ENCODE peak calls at places on chromosomes 2 and 18, in six cellular contexts. One of them, this sample, is unnamed.

GRCh38 chr2:14297340-14297739 is 335.2 kb upstream of the LRATD1 start:
- ATAC-seq in A549: no peak
- ATAC-seq in upper lobe of left lung: no peak
- ATAC-seq in K562: no peak
- ATAC-seq in GM12878: no peak
- ATAC-seq in HepG2: no peak
- ATAC-seq in this sample: no peak

GRCh38 chr18:25001803-25002202 is 350.2 kb downstream of the ZNF521 start:
- ATAC-seq in A549: no peak
- ATAC-seq in upper lobe of left lung: no peak
- ATAC-seq in K562: no peak
- ATAC-seq in GM12878: no peak
- ATAC-seq in HepG2: no peak
- ATAC-seq in this sample: no peak

GRCh38 chr2:159133795-159134194 is 152.7 kb downstream of the WDSUB1 start:
- ATAC-seq in A549: no peak
- ATAC-seq in upper lobe of left lung: no peak
- ATAC-seq in K562: no peak
- ATAC-seq in GM12878: peak; percentile 40
- ATAC-seq in HepG2: no peak
- ATAC-seq in this sample: no peak

GRCh38 chr2:42878581-42878980 is 86.2 kb upstream of the HAAO start:
- ATAC-seq in A549: no peak
- ATAC-seq in upper lobe of left lung: no peak
- ATAC-seq in K562: no peak
- ATAC-seq in GM12878: peak; percentile 31
- ATAC-seq in HepG2: no peak
- ATAC-seq in this sample: no peak

GRCh38 chr18:2917255-2918047 is 70.6 kb downstream of the EMILIN2 start:
- ATAC-seq in A549: no peak
- ATAC-seq in upper lobe of left lung: no peak
- ATAC-seq in K562: no peak
- ATAC-seq in GM12878: peak; percentile 68
- ATAC-seq in HepG2: no peak
- ATAC-seq in this sample: no peak

GRCh38 chr2:237388036-237388435 is 25.9 kb downstream of the COL6A3 start:
- ATAC-seq in A549: no peak
- ATAC-seq in upper lobe of left lung: no peak
- ATAC-seq in K562: no peak
- ATAC-seq in GM12878: no peak
- ATAC-seq in HepG2: no peak
- ATAC-seq in this sample: no peak

GRCh38 chr18:61531891-61532290 is 198.7 kb downstream of the CDH20 start:
- ATAC-seq in A549: no peak
- ATAC-seq in upper lobe of left lung: no peak
- ATAC-seq in K562: no peak
- ATAC-seq in GM12878: no peak
- ATAC-seq in HepG2: no peak
- ATAC-seq in this sample: no peak

GRCh38 chr2:237290249-237290648 is 123.7 kb downstream of the COL6A3 start:
- ATAC-seq in A549: peak; percentile 17
- ATAC-seq in upper lobe of left lung: peak; percentile 92
- ATAC-seq in K562: no peak
- ATAC-seq in GM12878: no peak
- ATAC-seq in HepG2: no peak
- ATAC-seq in this sample: peak; percentile 85

GRCh38 chr2:46148369-46148736 is 148.9 kb upstream of the EPAS1 start:
- ATAC-seq in A549: no peak
- ATAC-seq in upper lobe of left lung: no peak
- ATAC-seq in K562: no peak
- ATAC-seq in GM12878: no peak
- ATAC-seq in HepG2: no peak
- ATAC-seq in this sample: no peak
- TF ChIP-seq EP300 in A549: no peak
- TF ChIP-seq EP300 in upper lobe of left lung: no peak
- TF ChIP-seq EP300 in K562: no peak
- TF ChIP-seq EP300 in GM12878: no peak
- TF ChIP-seq EP300 in HepG2: no peak
- TF ChIP-seq EP300 in this sample: no peak

GRCh38 chr2:56589194-56589593 is 405.4 kb downstream of the CCDC85A start:
- ATAC-seq in A549: no peak
- ATAC-seq in upper lobe of left lung: no peak
- ATAC-seq in K562: no peak
- ATAC-seq in GM12878: no peak
- ATAC-seq in HepG2: no peak
- ATAC-seq in this sample: no peak
- TF ChIP-seq EP300 in A549: no peak
- TF ChIP-seq EP300 in upper lobe of left lung: no peak
- TF ChIP-seq EP300 in K562: no peak
- TF ChIP-seq EP300 in GM12878: no peak
- TF ChIP-seq EP300 in HepG2: no peak
- TF ChIP-seq EP300 in this sample: no peak

GRCh38 chr18:48621240-48621639 is 82.4 kb downstream of the CTIF start:
- ATAC-seq in A549: peak; percentile 73
- ATAC-seq in upper lobe of left lung: no peak
- ATAC-seq in K562: no peak
- ATAC-seq in GM12878: no peak
- ATAC-seq in HepG2: no peak
- ATAC-seq in this sample: no peak

GRCh38 chr18:48622911-48623431 is 84.1 kb downstream of the CTIF start:
- ATAC-seq in A549: peak; percentile 64
- ATAC-seq in upper lobe of left lung: no peak
- ATAC-seq in K562: no peak
- ATAC-seq in GM12878: peak; percentile 57
- ATAC-seq in HepG2: no peak
- ATAC-seq in this sample: peak; percentile 41

GRCh38 chr18:48627216-48627615 is 88.4 kb downstream of the CTIF start:
- ATAC-seq in A549: no peak
- ATAC-seq in upper lobe of left lung: no peak
- ATAC-seq in K562: no peak
- ATAC-seq in GM12878: no peak
- ATAC-seq in HepG2: no peak
- ATAC-seq in this sample: no peak

GRCh38 chr18:48621815-48622555 is 83.2 kb downstream of the CTIF start:
- ATAC-seq in A549: peak; percentile 8
- ATAC-seq in upper lobe of left lung: no peak
- ATAC-seq in K562: no peak
- ATAC-seq in GM12878: no peak
- ATAC-seq in HepG2: no peak
- ATAC-seq in this sample: no peak

GRCh38 chr18:48623468-48624220 is 84.8 kb downstream of the CTIF start:
- ATAC-seq in A549: peak; percentile 69
- ATAC-seq in upper lobe of left lung: peak; percentile 75
- ATAC-seq in K562: no peak
- ATAC-seq in GM12878: no peak
- ATAC-seq in HepG2: no peak
- ATAC-seq in this sample: peak; percentile 66
- TF ChIP-seq EP300 in A549: peak; percentile 47
- TF ChIP-seq EP300 in upper lobe of left lung: no peak
- TF ChIP-seq EP300 in K562: no peak
- TF ChIP-seq EP300 in GM12878: no peak
- TF ChIP-seq EP300 in HepG2: no peak
- TF ChIP-seq EP300 in this sample: no peak

GRCh38 chr2:141464995-141465394 is 665.8 kb downstream of the LRP1B start:
- ATAC-seq in A549: no peak
- ATAC-seq in upper lobe of left lung: no peak
- ATAC-seq in K562: no peak
- ATAC-seq in GM12878: no peak
- ATAC-seq in HepG2: no peak
- ATAC-seq in this sample: no peak
- TF ChIP-seq EP300 in A549: no peak
- TF ChIP-seq EP300 in upper lobe of left lung: no peak
- TF ChIP-seq EP300 in K562: no peak
- TF ChIP-seq EP300 in GM12878: no peak
- TF ChIP-seq EP300 in HepG2: no peak
- TF ChIP-seq EP300 in this sample: no peak

GRCh38 chr2:1614564-1614963 is 129.8 kb downstream of the PXDN start:
- ATAC-seq in A549: no peak
- ATAC-seq in upper lobe of left lung: no peak
- ATAC-seq in K562: no peak
- ATAC-seq in GM12878: no peak
- ATAC-seq in HepG2: no peak
- ATAC-seq in this sample: no peak
- TF ChIP-seq EP300 in A549: no peak
- TF ChIP-seq EP300 in upper lobe of left lung: no peak
- TF ChIP-seq EP300 in K562: no peak
- TF ChIP-seq EP300 in GM12878: no peak
- TF ChIP-seq EP300 in HepG2: no peak
- TF ChIP-seq EP300 in this sample: no peak

DNA sequence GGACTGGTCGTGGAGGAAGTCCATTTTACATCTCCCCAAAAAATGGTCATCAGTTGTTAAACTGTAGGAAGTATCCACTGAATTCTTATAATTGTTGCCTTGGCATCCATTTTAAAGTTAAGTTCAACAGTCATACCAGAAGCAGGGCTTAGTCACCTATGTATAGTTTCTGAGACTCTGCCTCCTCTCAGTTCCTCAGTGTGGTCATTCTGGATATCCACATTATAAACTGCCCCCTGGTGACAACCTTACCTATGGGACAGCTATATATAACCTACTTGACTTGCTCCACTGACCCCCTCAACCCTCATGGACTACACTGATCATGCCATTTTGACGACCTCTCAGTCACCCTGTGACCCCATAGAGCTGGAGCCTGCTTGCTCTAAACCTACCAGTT is 617.0 kb downstream of the LRP1B start:
- ATAC-seq in A549: no peak
- ATAC-seq in upper lobe of left lung: no peak
- ATAC-seq in K562: no peak
- ATAC-seq in GM12878: peak; percentile 99
- ATAC-seq in HepG2: no peak
- ATAC-seq in this sample: no peak
- TF ChIP-seq EP300 in A549: no peak
- TF ChIP-seq EP300 in upper lobe of left lung: no peak
- TF ChIP-seq EP300 in K562: no peak
- TF ChIP-seq EP300 in GM12878: peak; percentile 82
- TF ChIP-seq EP300 in HepG2: no peak
- TF ChIP-seq EP300 in this sample: no peak

DNA sequence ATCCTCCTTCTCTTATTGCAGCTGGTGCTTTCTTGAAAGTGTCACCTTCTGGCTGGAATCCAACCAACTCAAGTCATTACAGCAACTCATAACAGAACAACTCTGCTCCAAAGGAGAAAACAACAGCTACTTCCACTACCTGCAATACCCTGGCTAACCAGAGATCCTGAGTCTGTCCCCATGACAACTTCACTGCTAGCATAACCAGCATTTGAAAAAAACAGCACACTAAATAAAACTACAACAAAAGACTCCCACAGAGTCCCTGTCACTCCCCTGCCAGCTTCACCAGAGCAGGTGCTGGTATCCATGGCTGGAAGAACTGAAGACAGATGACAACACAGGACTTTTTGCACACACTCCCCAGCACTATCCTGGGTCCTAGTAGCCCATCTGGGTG is 834.1 kb upstream of the DDX18 start:
- ATAC-seq in A549: no peak
- ATAC-seq in upper lobe of left lung: no peak
- ATAC-seq in K562: no peak
- ATAC-seq in GM12878: no peak
- ATAC-seq in HepG2: no peak
- ATAC-seq in this sample: no peak
- TF ChIP-seq EP300 in A549: no peak
- TF ChIP-seq EP300 in upper lobe of left lung: no peak
- TF ChIP-seq EP300 in K562: no peak
- TF ChIP-seq EP300 in GM12878: no peak
- TF ChIP-seq EP300 in HepG2: no peak
- TF ChIP-seq EP300 in this sample: no peak

GRCh38 chr2:143740431-143740830 is 611.2 kb downstream of the ARHGAP15 start:
- ATAC-seq in A549: no peak
- ATAC-seq in upper lobe of left lung: no peak
- ATAC-seq in K562: no peak
- ATAC-seq in GM12878: no peak
- ATAC-seq in HepG2: no peak
- ATAC-seq in this sample: no peak

GRCh38 chr2:143742631-143743030 is 613.4 kb downstream of the ARHGAP15 start:
- ATAC-seq in A549: no peak
- ATAC-seq in upper lobe of left lung: no peak
- ATAC-seq in K562: peak; percentile 36
- ATAC-seq in GM12878: no peak
- ATAC-seq in HepG2: no peak
- ATAC-seq in this sample: no peak

DNA sequence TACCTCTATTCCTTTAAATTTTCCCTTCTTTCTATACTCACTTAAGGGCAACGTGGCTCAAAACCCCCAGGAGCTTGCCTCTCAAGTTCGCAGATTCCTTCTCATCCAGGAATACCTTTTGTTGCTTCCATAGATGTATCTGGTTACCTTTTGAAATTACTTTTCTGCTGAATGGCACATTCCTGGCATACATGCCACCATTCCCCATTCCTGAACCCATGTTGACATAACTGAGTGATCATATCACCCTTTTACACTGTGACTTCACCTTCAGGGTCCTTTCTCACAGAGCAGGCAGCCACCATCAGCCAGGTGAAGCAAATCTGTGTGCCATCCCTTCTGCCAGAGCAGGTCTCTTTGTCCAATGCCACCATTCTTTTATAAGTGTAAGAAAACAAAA is 615.8 kb downstream of the ARHGAP15 start:
- ATAC-seq in A549: no peak
- ATAC-seq in upper lobe of left lung: no peak
- ATAC-seq in K562: no peak
- ATAC-seq in GM12878: no peak
- ATAC-seq in HepG2: no peak
- ATAC-seq in this sample: no peak
- TF ChIP-seq EP300 in A549: no peak
- TF ChIP-seq EP300 in upper lobe of left lung: no peak
- TF ChIP-seq EP300 in K562: no peak
- TF ChIP-seq EP300 in GM12878: no peak
- TF ChIP-seq EP300 in HepG2: no peak
- TF ChIP-seq EP300 in this sample: no peak

This sample was measured in gastroesophageal sphincter.